ENCODE peak calls at places on chromosomes 7 and 10, in four cellular contexts. B is HCEC 1CT, O is LHCN-M2, A is brain microvascular endothelial cell. Z is an unnamed sample.

GRCh38 chr7:98192781-98193457 is 18.3 kb upstream of the BHLHA15 start:
- DNase-seq in O (no peak), B (no peak), A (no peak), Z (no peak)

GRCh38 chr10:23294638-23295247 is 49.9 kb downstream of the C10orf67 start:
- DNase-seq in B (peak), O (peak), A (no peak), Z (no peak)

GRCh38 chr7:130662426-130662825 is 6.1 kb downstream of the COPG2 start:
- DNase-seq in A (peak), O (no peak), B (no peak), Z (no peak)

GRCh38 chr10:5666324-5667220 is at the start of gene ASB13:
- DNase-seq in B (peak), A (no peak), O (peak), Z (peak)

GRCh38 chr7:33108591-33108930 is 643 bp downstream of the RP9 start:
- DNase-seq in O (peak), B (no peak), A (no peak), Z (no peak)

GRCh38 chr10:25934673-25935139 is 677 bp downstream of the MYO3A start:
- DNase-seq in B (no peak), A (no peak), O (no peak), Z (no peak)

GRCh38 chr7:37342665-37343471 is 105.8 kb downstream of the ELMO1 start:
- DNase-seq in A (no peak), B (no peak), O (no peak), Z (no peak)

GRCh38 chr10:122505011-122505410 is 43.7 kb downstream of the HTRA1 start:
- DNase-seq in A (no peak), B (no peak), O (no peak), Z (no peak)

GRCh38 chr7:90605055-90605454 is 8.9 kb downstream of the CDK14 start:
- DNase-seq in A (no peak), O (no peak), B (no peak), Z (no peak)

GRCh38 chr7:10216462-10216861 is 757.2 kb upstream of the PHF14 start:
- DNase-seq in O (no peak), B (no peak), A (no peak), Z (no peak)

GRCh38 chr10:5619366-5620211 is 46.8 kb downstream of the ASB13 start:
- DNase-seq in A (no peak), B (no peak), O (no peak), Z (no peak)

GRCh38 chr7:117323877-117324699 is 1.2 kb upstream of the WNT2 start:
- DNase-seq in B (no peak), O (no peak), A (peak), Z (peak)

GRCh38 chr7:75843470-75844116 is 30.0 kb upstream of the CCL24 start:
- DNase-seq in B (no peak), A (no peak), O (no peak), Z (no peak)

GRCh38 chr7:2258661-2259365 is 16.8 kb downstream of the NUDT1 start:
- DNase-seq in A (no peak), O (no peak), B (no peak), Z (no peak)

GRCh38 chr10:30758341-30758740 is 128.8 kb upstream of the LYZL2 start:
- DNase-seq in B (peak), A (no peak), O (no peak), Z (no peak)

GRCh38 chr10:11409357-11409756 is 202.1 kb downstream of the USP6NL start:
- DNase-seq in B (no peak), A (no peak), O (no peak), Z (no peak)

GRCh38 chr7:151168022-151168786 is 710 bp upstream of the GBX1 start:
- DNase-seq in B (no peak), A (no peak), O (no peak), Z (no peak)

GRCh38 chr10:53025172-53025651 is 252.6 kb upstream of the MBL2 start:
- DNase-seq in O (no peak), A (no peak), B (no peak), Z (no peak)

GRCh38 chr7:155578016-155578415 is 31.7 kb upstream of the CNPY1 start:
- DNase-seq in O (no peak), B (no peak), A (no peak), Z (no peak)

GRCh38 chr7:26348987-26349809 is 57.5 kb downstream of the SNX10 start:
- DNase-seq in O (peak), B (peak), A (no peak), Z (no peak)

GRCh38 chr7:121076350-121077164 is 88.0 kb downstream of the CPED1 start:
- DNase-seq in O (peak), B (peak), A (peak), Z (no peak)

GRCh38 chr7:47518827-47519226 is 63.1 kb downstream of the TNS3 start:
- DNase-seq in O (peak), B (peak), A (peak), Z (no peak)

GRCh38 chr10:34967411-34967880 is 122.7 kb downstream of the CUL2 start:
- DNase-seq in A (no peak), O (peak), B (no peak), Z (peak)

GRCh38 chr7:14822481-14822854 is 80.1 kb downstream of the DGKB start:
- DNase-seq in B (no peak), O (no peak), A (no peak), Z (no peak)

GRCh38 chr7:86970547-86970946 is 88.9 kb downstream of the ELAPOR2 start:
- DNase-seq in B (no peak), A (no peak), O (no peak), Z (no peak)

GRCh38 chr10:113879691-113880090 is 25.2 kb downstream of the NHLRC2 start:
- DNase-seq in B (no peak), A (no peak), O (no peak), Z (no peak)

GRCh38 chr7:4879401-4880081 is 4.0 kb downstream of the RADIL start:
- DNase-seq in O (no peak), B (no peak), A (no peak), Z (no peak)

GRCh38 chr7:11343818-11344413 is 370.2 kb downstream of the PHF14 start:
- DNase-seq in O (peak), A (peak), B (peak), Z (no peak)

GRCh38 chr10:125984346-125984745 is 88.0 kb downstream of the FANK1 start:
- DNase-seq in B (no peak), A (no peak), O (peak), Z (no peak)

GRCh38 chr7:33904680-33905388 is 505 bp upstream of the BMPER start:
- DNase-seq in B (peak), O (peak), A (no peak), Z (peak)

GRCh38 chr7:22418251-22419046 is 61.5 kb upstream of the RAPGEF5 start:
- DNase-seq in A (no peak), B (no peak), O (peak), Z (no peak)

GRCh38 chr10:76558586-76558985 is 1079.0 kb downstream of the KCNMA1 start:
- DNase-seq in B (peak), O (peak), A (peak), Z (no peak)